ENCODE peak calls at places on chromosomes 13 and 19, in nine cellular contexts. One of them, this sample, is unnamed.

GRCh38 chr13:37225414-37226047 is 120.1 kb upstream of the CSNK1A1L start:
- DNase-seq in NT2/D1: no peak
- DNase-seq in frontal cortex: no peak
- DNase-seq in lung microvascular endothelial cell: no peak
- DNase-seq in ureter: no peak
- DNase-seq in testis: no peak
- DNase-seq in activated CD4-positive, alpha-beta T cell treated with anti-CD3 and anti-CD28 coated beads, Interleukin-2, amount 10 ng/mL, durations not matched to agents 7 days and 5 days: no peak
- DNase-seq in fibroblast of the conjunctiva: peak
- DNase-seq in choroid plexus epithelial cell: peak
- DNase-seq in this sample: no peak

GRCh38 chr13:50129065-50129922 is 114.0 kb downstream of the KCNRG start:
- DNase-seq in NT2/D1: no peak
- DNase-seq in frontal cortex: no peak
- DNase-seq in lung microvascular endothelial cell: no peak
- DNase-seq in ureter: no peak
- DNase-seq in testis: no peak
- DNase-seq in activated CD4-positive, alpha-beta T cell treated with anti-CD3 and anti-CD28 coated beads, Interleukin-2, amount 10 ng/mL, durations not matched to agents 7 days and 5 days: peak
- DNase-seq in fibroblast of the conjunctiva: no peak
- DNase-seq in choroid plexus epithelial cell: peak
- DNase-seq in this sample: no peak

GRCh38 chr13:43732726-43733125 is 54.0 kb downstream of the ENOX1 start:
- DNase-seq in NT2/D1: no peak
- DNase-seq in frontal cortex: no peak
- DNase-seq in lung microvascular endothelial cell: no peak
- DNase-seq in ureter: no peak
- DNase-seq in testis: no peak
- DNase-seq in activated CD4-positive, alpha-beta T cell treated with anti-CD3 and anti-CD28 coated beads, Interleukin-2, amount 10 ng/mL, durations not matched to agents 7 days and 5 days: no peak
- DNase-seq in fibroblast of the conjunctiva: no peak
- DNase-seq in choroid plexus epithelial cell: no peak
- DNase-seq in this sample: no peak

GRCh38 chr19:11204943-11205349 is 7.6 kb upstream of the KANK2 start:
- DNase-seq in NT2/D1: no peak
- DNase-seq in frontal cortex: no peak
- DNase-seq in lung microvascular endothelial cell: no peak
- DNase-seq in ureter: peak
- DNase-seq in testis: no peak
- DNase-seq in activated CD4-positive, alpha-beta T cell treated with anti-CD3 and anti-CD28 coated beads, Interleukin-2, amount 10 ng/mL, durations not matched to agents 7 days and 5 days: no peak
- DNase-seq in fibroblast of the conjunctiva: no peak
- DNase-seq in choroid plexus epithelial cell: no peak
- DNase-seq in this sample: no peak

GRCh38 chr13:51726446-51727185 is 77.3 kb downstream of the DHRS12 start:
- DNase-seq in NT2/D1: no peak
- DNase-seq in frontal cortex: no peak
- DNase-seq in lung microvascular endothelial cell: peak
- DNase-seq in ureter: no peak
- DNase-seq in testis: no peak
- DNase-seq in activated CD4-positive, alpha-beta T cell treated with anti-CD3 and anti-CD28 coated beads, Interleukin-2, amount 10 ng/mL, durations not matched to agents 7 days and 5 days: no peak
- DNase-seq in fibroblast of the conjunctiva: peak
- DNase-seq in choroid plexus epithelial cell: peak
- DNase-seq in this sample: no peak

GRCh38 chr13:105442941-105443340 is 1092.5 kb downstream of the EFNB2 start:
- DNase-seq in NT2/D1: no peak
- DNase-seq in frontal cortex: no peak
- DNase-seq in lung microvascular endothelial cell: peak
- DNase-seq in ureter: peak
- DNase-seq in testis: no peak
- DNase-seq in activated CD4-positive, alpha-beta T cell treated with anti-CD3 and anti-CD28 coated beads, Interleukin-2, amount 10 ng/mL, durations not matched to agents 7 days and 5 days: no peak
- DNase-seq in fibroblast of the conjunctiva: peak
- DNase-seq in choroid plexus epithelial cell: peak
- DNase-seq in this sample: peak

GRCh38 chr19:8731428-8732169 is 10.2 kb downstream of the OR2Z1 start:
- DNase-seq in NT2/D1: no peak
- DNase-seq in frontal cortex: no peak
- DNase-seq in lung microvascular endothelial cell: no peak
- DNase-seq in ureter: no peak
- DNase-seq in testis: peak
- DNase-seq in activated CD4-positive, alpha-beta T cell treated with anti-CD3 and anti-CD28 coated beads, Interleukin-2, amount 10 ng/mL, durations not matched to agents 7 days and 5 days: peak
- DNase-seq in fibroblast of the conjunctiva: no peak
- DNase-seq in choroid plexus epithelial cell: no peak
- DNase-seq in this sample: no peak

GRCh38 chr13:44211286-44211685 is 162.3 kb upstream of the SERP2 start:
- DNase-seq in NT2/D1: no peak
- DNase-seq in frontal cortex: peak
- DNase-seq in lung microvascular endothelial cell: no peak
- DNase-seq in ureter: no peak
- DNase-seq in testis: no peak
- DNase-seq in activated CD4-positive, alpha-beta T cell treated with anti-CD3 and anti-CD28 coated beads, Interleukin-2, amount 10 ng/mL, durations not matched to agents 7 days and 5 days: no peak
- DNase-seq in fibroblast of the conjunctiva: peak
- DNase-seq in choroid plexus epithelial cell: no peak
- DNase-seq in this sample: no peak

GRCh38 chr13:112859817-112860190 is 109.2 kb upstream of the MCF2L start:
- DNase-seq in NT2/D1: no peak
- DNase-seq in frontal cortex: no peak
- DNase-seq in lung microvascular endothelial cell: peak
- DNase-seq in ureter: peak
- DNase-seq in testis: no peak
- DNase-seq in activated CD4-positive, alpha-beta T cell treated with anti-CD3 and anti-CD28 coated beads, Interleukin-2, amount 10 ng/mL, durations not matched to agents 7 days and 5 days: no peak
- DNase-seq in fibroblast of the conjunctiva: peak
- DNase-seq in choroid plexus epithelial cell: peak
- DNase-seq in this sample: no peak

GRCh38 chr13:24709186-24709913 is 29.1 kb downstream of the ATP12A start:
- DNase-seq in NT2/D1: no peak
- DNase-seq in frontal cortex: no peak
- DNase-seq in lung microvascular endothelial cell: no peak
- DNase-seq in ureter: no peak
- DNase-seq in testis: no peak
- DNase-seq in activated CD4-positive, alpha-beta T cell treated with anti-CD3 and anti-CD28 coated beads, Interleukin-2, amount 10 ng/mL, durations not matched to agents 7 days and 5 days: peak
- DNase-seq in fibroblast of the conjunctiva: no peak
- DNase-seq in choroid plexus epithelial cell: no peak
- DNase-seq in this sample: peak

GRCh38 chr13:101985321-101985720 is 416.5 kb downstream of the FGF14 start:
- DNase-seq in NT2/D1: no peak
- DNase-seq in frontal cortex: no peak
- DNase-seq in lung microvascular endothelial cell: no peak
- DNase-seq in ureter: no peak
- DNase-seq in testis: no peak
- DNase-seq in activated CD4-positive, alpha-beta T cell treated with anti-CD3 and anti-CD28 coated beads, Interleukin-2, amount 10 ng/mL, durations not matched to agents 7 days and 5 days: no peak
- DNase-seq in fibroblast of the conjunctiva: no peak
- DNase-seq in choroid plexus epithelial cell: peak
- DNase-seq in this sample: no peak

GRCh38 chr19:42628411-42629135 is 33.8 kb upstream of the CEACAM8 start:
- DNase-seq in NT2/D1: no peak
- DNase-seq in frontal cortex: no peak
- DNase-seq in lung microvascular endothelial cell: no peak
- DNase-seq in ureter: no peak
- DNase-seq in testis: no peak
- DNase-seq in activated CD4-positive, alpha-beta T cell treated with anti-CD3 and anti-CD28 coated beads, Interleukin-2, amount 10 ng/mL, durations not matched to agents 7 days and 5 days: no peak
- DNase-seq in fibroblast of the conjunctiva: no peak
- DNase-seq in choroid plexus epithelial cell: no peak
- DNase-seq in this sample: no peak

GRCh38 chr13:114142137-114142550 is 9.7 kb upstream of the RASA3 start:
- DNase-seq in NT2/D1: no peak
- DNase-seq in frontal cortex: no peak
- DNase-seq in lung microvascular endothelial cell: no peak
- DNase-seq in ureter: no peak
- DNase-seq in testis: no peak
- DNase-seq in activated CD4-positive, alpha-beta T cell treated with anti-CD3 and anti-CD28 coated beads, Interleukin-2, amount 10 ng/mL, durations not matched to agents 7 days and 5 days: no peak
- DNase-seq in fibroblast of the conjunctiva: no peak
- DNase-seq in choroid plexus epithelial cell: no peak
- DNase-seq in this sample: no peak

This sample was measured in small intestine.